ENCODE peak calls at places on chromosomes 13 and 19, in ten cellular contexts. C is heart right ventricle; N is AG04450; Y is NCI-H2081 treated with DMSO at 0.1 percent for 48 hours; D is Calu3; B is activated CD4-positive, alpha-beta T cell treated with anti-CD3 and anti-CD28 coated beads for 24 hours; K is GOT3; Z is gastrocnemius medialis; L is NCI-H460; S is AG09319. F is an unnamed sample.

GRCh38 chr13:110044521-110045200 is 258.3 kb upstream of the IRS2 start:
- DNase-seq in C (no peak), N (no peak), Y (no peak), D (no peak), B (no peak), K (no peak), Z (no peak), L (no peak), S (peak), F (no peak)

GRCh38 chr13:99626461-99627082 is 125.3 kb downstream of the TM9SF2 start:
- DNase-seq in C (no peak), N (no peak), Y (peak), D (no peak), B (no peak), K (no peak), Z (no peak), L (no peak), S (no peak), F (no peak)

GRCh38 chr19:41219924-41220567 is 1.0 kb downstream of the AXL start:
- DNase-seq in C (peak), N (no peak), Y (no peak), D (peak), B (no peak), K (no peak), Z (no peak), L (no peak), S (no peak), F (peak)

GRCh38 chr13:46354143-46355087 is 32.6 kb downstream of the RUBCNL start:
- DNase-seq in C (no peak), N (peak), Y (no peak), D (peak), B (no peak), K (no peak), Z (no peak), L (no peak), S (peak), F (no peak)

GRCh38 chr19:45952691-45953505 is 20.8 kb downstream of the NOVA2 start:
- DNase-seq in C (peak), N (peak), Y (no peak), D (peak), B (no peak), K (no peak), Z (no peak), L (peak), S (peak), F (peak)

GRCh38 chr19:7355151-7355845 is 6.6 kb downstream of the ARHGEF18 start:
- DNase-seq in C (no peak), N (no peak), Y (no peak), D (no peak), B (no peak), K (no peak), Z (no peak), L (no peak), S (no peak), F (peak)

GRCh38 chr13:46628622-46629365 is 75.8 kb downstream of the LRCH1 start:
- DNase-seq in C (no peak), N (no peak), Y (no peak), D (no peak), B (no peak), K (no peak), Z (no peak), L (no peak), S (no peak), F (no peak)

GRCh38 chr19:50607874-50608785 is 31.6 kb downstream of the SYT3 start:
- DNase-seq in C (peak), N (peak), Y (no peak), D (no peak), B (peak), K (peak), Z (peak), L (peak), S (peak), F (peak)

GRCh38 chr13:98976941-98977340 is 923 bp downstream of the DOCK9 start:
- DNase-seq in C (no peak), N (no peak), Y (no peak), D (no peak), B (no peak), K (no peak), Z (no peak), L (no peak), S (no peak), F (no peak)

F was measured in hepatocyte.